ENCODE peak calls at places on chromosomes 2 and 18, in ten cellular contexts. K is aorta; N is adrenal gland; L is left ventricle myocardium inferior; Z is fibroblast of lung; J is heart left ventricle; D is sigmoid colon; H is CD8-positive, alpha-beta memory T cell; U is pancreas; S is CD4-positive, CD25-positive, alpha-beta regulatory T cell. V is an unnamed sample.

GRCh38 chr2:133532919-133533318 is 35.3 kb downstream of the NCKAP5 start:
- DNase-seq in K (no peak), N (no peak), L (no peak), Z (peak; percentile 75), J (no peak), D (no peak), H (no peak), U (no peak), S (no peak), V (no peak)

GRCh38 chr18:61908661-61909060 is 15.9 kb upstream of the RNF152 start:
- DNase-seq in K (no peak), N (no peak), L (no peak), Z (no peak), J (no peak), D (no peak), H (no peak), U (no peak), S (no peak), V (no peak)

GRCh38 chr2:104431701-104432121 is 422.2 kb upstream of the POU3F3 start:
- DNase-seq in K (no peak), N (no peak), L (no peak), Z (peak; percentile 61), J (no peak), D (no peak), H (no peak), U (no peak), S (no peak), V (no peak)

GRCh38 chr2:23475036-23475435 is 90.1 kb downstream of the KLHL29 start:
- DNase-seq in K (no peak), N (no peak), L (no peak), Z (no peak), J (no peak), D (peak; percentile 41), H (no peak), U (no peak), S (no peak), V (no peak)

GRCh38 chr2:225668606-225669266 is 269.2 kb downstream of the NYAP2 start:
- DNase-seq in K (no peak), N (no peak), L (no peak), Z (peak; percentile 62), J (no peak), D (no peak), H (no peak), U (no peak), S (peak; percentile 62), V (peak; percentile 6)

GRCh38 chr18:8754995-8755955 is 49.9 kb downstream of the MTCL1 start:
- DNase-seq in K (no peak), N (no peak), L (no peak), Z (peak; percentile 92), J (no peak), D (no peak), H (peak; percentile 17), U (no peak), S (peak; percentile 85), V (no peak)

GRCh38 chr18:42114310-42114943 is 159.4 kb downstream of the PIK3C3 start:
- DNase-seq in K (peak; percentile 50), N (peak; percentile 87), L (peak; percentile 25), Z (peak; percentile 61), J (no peak), D (peak; percentile 74), H (peak; percentile 14), U (no peak), S (peak; percentile 77), V (peak; percentile 11)

GRCh38 chr2:134783912-134784311 is 54.5 kb upstream of the ACMSD start:
- DNase-seq in K (no peak), N (no peak), L (no peak), Z (no peak), J (no peak), D (no peak), H (no peak), U (no peak), S (no peak), V (no peak)

GRCh38 chr18:55546873-55547704 is 40.9 kb downstream of the TCF4 start:
- DNase-seq in K (no peak), N (no peak), L (no peak), Z (peak; percentile 94), J (no peak), D (peak; percentile 64), H (no peak), U (no peak), S (no peak), V (no peak)

GRCh38 chr2:101150306-101151140 is 659 bp downstream of the TBC1D8 start:
- DNase-seq in K (peak; percentile 59), N (peak; percentile 57), L (peak; percentile 34), Z (peak; percentile 3), J (peak; percentile 72), D (peak; percentile 73), H (no peak), U (peak; percentile 79), S (peak; percentile 20), V (peak; percentile 28)

GRCh38 chr2:196066794-196067382 is 1.7 kb downstream of the DNAH7 start:
- DNase-seq in K (no peak), N (no peak), L (no peak), Z (no peak), J (no peak), D (no peak), H (no peak), U (no peak), S (peak; percentile 50), V (no peak)

GRCh38 chr2:37669500-37669899 is 1.9 kb downstream of the CDC42EP3 start:
- DNase-seq in K (no peak), N (no peak), L (no peak), Z (no peak), J (no peak), D (no peak), H (no peak), U (no peak), S (no peak), V (no peak)
- H3K4me3 ChIP-seq in K (peak overlapping the region; percentile 82), N (no peak overlapping the region), L (peak overlapping the region; percentile 93), Z (peak overlapping the region; percentile 84), J (peak overlapping the region; percentile 95), D (peak overlapping the region; percentile 96), H (peak overlapping the region; percentile 74), U (no peak overlapping the region), S (peak overlapping the region; percentile 85), V (peak overlapping the region; percentile 89)

DNA sequence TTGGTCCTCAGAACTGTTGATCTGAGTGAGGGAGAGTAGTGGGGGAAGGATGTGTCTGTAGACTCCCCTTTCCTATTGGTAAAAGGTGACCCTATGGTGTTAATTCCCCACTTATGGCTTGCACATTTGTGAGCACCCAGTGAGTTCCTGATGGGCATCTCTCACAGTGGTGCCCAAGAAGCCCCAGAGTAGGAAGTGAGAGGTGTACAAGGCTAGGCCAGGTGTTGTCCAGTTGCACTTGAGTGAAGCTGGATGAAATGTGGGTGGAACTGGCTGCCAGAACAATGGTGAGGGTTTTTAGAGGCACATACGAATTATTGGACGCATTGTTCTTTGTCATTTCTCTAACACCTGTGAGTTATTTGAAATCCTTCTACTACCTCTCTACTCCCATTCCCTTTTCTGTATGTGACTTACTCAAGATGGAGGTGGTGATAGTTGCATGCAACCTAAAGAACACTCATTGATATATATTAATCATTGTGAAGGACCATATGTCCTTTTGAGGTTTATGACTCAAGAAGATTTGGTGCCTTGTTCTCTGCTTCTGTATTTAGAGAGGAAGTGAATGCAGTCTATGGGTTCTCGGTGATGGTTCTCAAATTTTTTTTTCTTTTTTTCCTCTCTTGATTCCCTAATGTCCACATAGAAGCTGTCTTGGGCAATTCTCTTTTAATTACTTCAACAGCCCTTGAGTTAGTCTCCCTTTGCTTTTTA is 162.7 kb downstream of the FSHR start:
- DNase-seq in K (no peak), N (no peak), L (no peak), Z (no peak), J (no peak), D (no peak), H (no peak), U (no peak), S (no peak), V (no peak)
- H3K4me1 ChIP-seq in K (no peaks in the 10 kb centered on the region), N (no peaks in the 10 kb centered on the region), L (no peaks in the 10 kb centered on the region), Z (no peaks in the 10 kb centered on the region), J (no peaks in the 10 kb centered on the region), D (no peaks in the 10 kb centered on the region), H (no peaks in the 10 kb centered on the region), U (no peaks in the 10 kb centered on the region), S (no peaks in the 10 kb centered on the region), V (no peaks in the 10 kb centered on the region)

GRCh38 chr18:63613420-63613819 is 26.3 kb downstream of the SERPINB13 start:
- DNase-seq in K (no peak), N (no peak), L (no peak), Z (no peak), J (no peak), D (no peak), H (no peak), U (no peak), S (no peak), V (no peak)
- H3K4me3 ChIP-seq in K (no peak overlapping the region), N (no peak overlapping the region), L (no peak overlapping the region), Z (no peak overlapping the region), J (no peak overlapping the region), D (no peak overlapping the region), H (no peak overlapping the region), U (no peak overlapping the region), S (no peak overlapping the region), V (no peak overlapping the region)

DNA sequence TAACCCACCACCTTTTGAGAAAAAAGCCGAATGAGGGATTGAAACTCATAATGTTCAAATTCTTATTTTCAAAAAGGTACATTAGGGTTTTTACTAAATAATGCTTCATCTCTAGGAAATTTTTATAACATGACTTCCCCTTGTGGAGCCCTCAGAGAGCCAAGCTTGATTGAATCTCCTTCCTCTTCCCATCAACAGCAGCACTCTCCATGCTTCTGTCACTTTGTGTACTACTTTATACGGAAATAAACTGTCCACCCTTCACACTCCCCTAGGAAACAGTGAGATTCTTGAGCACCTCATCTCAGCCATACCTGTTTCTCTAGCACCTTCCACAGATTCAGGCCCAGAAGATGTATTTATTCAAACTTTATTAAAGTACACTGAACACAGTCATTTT is 51.8 kb downstream of the TFPI start:
- DNase-seq in K (no peak), N (no peak), L (no peak), Z (no peak), J (no peak), D (no peak), H (no peak), U (no peak), S (no peak), V (no peak)
- H3K4me1 ChIP-seq in K (no peaks in the 10 kb centered on the region), N (no peaks in the 10 kb centered on the region), L (peaks cover 21% of the 10 kb centered on the region), Z (peaks cover 6% of the 10 kb centered on the region), J (no peaks in the 10 kb centered on the region), D (no peaks in the 10 kb centered on the region), H (no peaks in the 10 kb centered on the region), U (peaks cover 11% of the 10 kb centered on the region), S (no peaks in the 10 kb centered on the region), V (no peaks in the 10 kb centered on the region)

GRCh38 chr2:7430421-7430868 is 513.2 kb downstream of the RNF144A start:
- DNase-seq in K (no peak), N (no peak), L (no peak), Z (no peak), J (peak; percentile 48), D (no peak), H (no peak), U (no peak), S (no peak), V (no peak)
- H3K4me3 ChIP-seq in K (no peak overlapping the region), N (no peak overlapping the region), L (peak overlapping the region; percentile 62), Z (no peak overlapping the region), J (peak overlapping the region; percentile 55), D (peak overlapping the region; percentile 42), H (peak overlapping the region; percentile 47), U (no peak overlapping the region), S (no peak overlapping the region), V (peak overlapping the region; percentile 59)

DNA sequence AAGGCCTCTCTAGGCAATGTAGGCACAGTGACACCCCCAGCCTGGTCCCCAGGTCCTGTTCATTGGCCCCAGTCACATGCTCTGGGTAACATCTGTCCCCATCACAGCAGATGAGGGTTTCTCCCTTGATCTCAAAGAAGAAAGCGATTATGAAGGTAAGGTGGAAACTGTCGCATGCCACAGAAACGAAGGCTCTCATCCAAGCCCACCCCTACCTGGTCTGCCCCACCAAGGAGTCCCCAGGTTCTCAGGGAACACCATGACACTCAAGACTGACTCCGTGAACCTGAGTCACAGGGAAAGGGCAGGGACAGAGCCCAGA is 4.7 kb downstream of the HS6ST1 start:
- DNase-seq in K (no peak), N (no peak), L (no peak), Z (no peak), J (peak; percentile 30), D (no peak), H (no peak), U (no peak), S (no peak), V (no peak)
- H3K4me1 ChIP-seq in K (no peaks in the 10 kb centered on the region), N (peaks cover 60% of the 10 kb centered on the region), L (peaks cover 79% of the 10 kb centered on the region), Z (peaks cover 9% of the 10 kb centered on the region), J (peaks cover 18% of the 10 kb centered on the region), D (peaks cover 56% of the 10 kb centered on the region), H (peaks cover 13% of the 10 kb centered on the region), U (peaks cover 13% of the 10 kb centered on the region), S (peaks cover 30% of the 10 kb centered on the region), V (peaks cover 44% of the 10 kb centered on the region)